ENCODE peak calls at places on chromosomes 3 and 15, in eight cellular contexts. A is breast epithelium, C is adrenal gland, B is suprapubic skin, M is heart right ventricle, D is HCT116, L is mammary epithelial cell, J is heart left ventricle. Z is an unnamed sample.

GRCh38 chr3:150132101-150132749 is 161.5 kb upstream of the PFN2 start:
- DNase-seq in A (no peak), C (no peak), B (no peak), M (no peak), D (no peak), L (no peak), J (no peak), Z (no peak)

GRCh38 chr15:71532994-71533393 is 277.4 kb upstream of the NR2E3 start:
- DNase-seq in A (no peak), C (no peak), B (no peak), M (no peak), D (peak; percentile 10), L (peak; percentile 63), J (no peak), Z (no peak)

GRCh38 chr15:66387176-66388056 is 704 bp downstream of the MAP2K1 start:
- DNase-seq in A (peak; percentile 45), C (peak; percentile 85), B (peak; percentile 87), M (peak; percentile 57), D (no peak), L (peak; percentile 76), J (peak; percentile 84), Z (peak; percentile 70)

GRCh38 chr15:81351651-81352050 is 22.4 kb downstream of the TMC3 start:
- DNase-seq in A (no peak), C (no peak), B (no peak), M (no peak), D (no peak), L (no peak), J (no peak), Z (no peak)

GRCh38 chr15:78312551-78312950 is 13.1 kb upstream of the SKIC8 start:
- DNase-seq in A (no peak), C (no peak), B (no peak), M (no peak), D (no peak), L (no peak), J (no peak), Z (no peak)

GRCh38 chr3:38164136-38164965 is 986 bp upstream of the OXSR1 start:
- DNase-seq in A (no peak), C (peak; percentile 24), B (no peak), M (no peak), D (no peak), L (no peak), J (no peak), Z (peak; percentile 66)

GRCh38 chr3:173138031-173138430 is 3.0 kb downstream of the SPATA16 start:
- DNase-seq in A (no peak), C (no peak), B (no peak), M (no peak), D (no peak), L (no peak), J (no peak), Z (no peak)

GRCh38 chr15:82540984-82541431 is 751 bp upstream of the RPS17 start:
- DNase-seq in A (no peak), C (peak; percentile 29), B (no peak), M (no peak), D (no peak), L (peak; percentile 52), J (no peak), Z (peak; percentile 49)

GRCh38 chr3:45582407-45582806 is 12.1 kb upstream of the LIMD1 start:
- DNase-seq in A (no peak), C (no peak), B (no peak), M (no peak), D (no peak), L (peak; percentile 35), J (no peak), Z (no peak)

GRCh38 chr3:127867986-127868385 is 45.7 kb upstream of the MGLL start:
- DNase-seq in A (no peak), C (no peak), B (no peak), M (no peak), D (no peak), L (peak; percentile 66), J (no peak), Z (no peak)

GRCh38 chr15:85494035-85494793 is 113.8 kb downstream of the AKAP13 start:
- DNase-seq in A (no peak), C (no peak), B (no peak), M (no peak), D (peak; percentile 93), L (peak; percentile 95), J (no peak), Z (peak; percentile 38)

GRCh38 chr15:28932361-28932760 is 46.6 kb downstream of the APBA2 start:
- DNase-seq in A (no peak), C (no peak), B (no peak), M (no peak), D (no peak), L (no peak), J (no peak), Z (no peak)

GRCh38 chr3:141643816-141644215 is 94.3 kb upstream of the RNF7 start:
- DNase-seq in A (peak; percentile 32), C (no peak), B (peak; percentile 11), M (no peak), D (no peak), L (no peak), J (no peak), Z (no peak)

GRCh38 chr3:143849854-143850549 is 1.7 kb upstream of the SLC9A9 start:
- DNase-seq in A (no peak), C (no peak), B (no peak), M (no peak), D (no peak), L (peak; percentile 91), J (no peak), Z (no peak)

GRCh38 chr3:127320529-127321121 is 32.8 kb upstream of the PRR20G start:
- DNase-seq in A (no peak), C (no peak), B (no peak), M (no peak), D (no peak), L (peak; percentile 19), J (no peak), Z (no peak)

GRCh38 chr3:108946292-108947290 is 7.1 kb downstream of the GUCA1C start:
- DNase-seq in A (no peak), C (no peak), B (no peak), M (no peak), D (peak; percentile 15), L (peak; percentile 90), J (no peak), Z (no peak)

GRCh38 chr3:120022729-120023128 is 71.5 kb downstream of the GSK3B start:
- DNase-seq in A (no peak), C (peak; percentile 23), B (no peak), M (no peak), D (no peak), L (no peak), J (no peak), Z (no peak)

GRCh38 chr15:79447060-79447459 is 14.9 kb downstream of the MINAR1 start:
- DNase-seq in A (no peak), C (no peak), B (no peak), M (no peak), D (no peak), L (no peak), J (no peak), Z (no peak)

GRCh38 chr15:79452244-79453051 is 20.3 kb downstream of the MINAR1 start:
- DNase-seq in A (no peak), C (no peak), B (no peak), M (no peak), D (no peak), L (no peak), J (no peak), Z (no peak)

GRCh38 chr15:79453446-79453845 is 21.3 kb downstream of the MINAR1 start:
- DNase-seq in A (no peak), C (no peak), B (no peak), M (no peak), D (no peak), L (no peak), J (no peak), Z (no peak)

GRCh38 chr15:79451361-79451999 is 19.3 kb downstream of the MINAR1 start:
- DNase-seq in A (no peak), C (no peak), B (no peak), M (no peak), D (no peak), L (no peak), J (no peak), Z (no peak)

GRCh38 chr15:79450648-79451047 is 18.5 kb downstream of the MINAR1 start:
- DNase-seq in A (no peak), C (no peak), B (no peak), M (no peak), D (no peak), L (no peak), J (no peak), Z (no peak)
- TF ChIP-seq CTCF in A (no peak), C (no peak), B (no peak), M (no peak), D (peak; percentile 38), L (no peak), J (no peak), Z (no peak)

DNA sequence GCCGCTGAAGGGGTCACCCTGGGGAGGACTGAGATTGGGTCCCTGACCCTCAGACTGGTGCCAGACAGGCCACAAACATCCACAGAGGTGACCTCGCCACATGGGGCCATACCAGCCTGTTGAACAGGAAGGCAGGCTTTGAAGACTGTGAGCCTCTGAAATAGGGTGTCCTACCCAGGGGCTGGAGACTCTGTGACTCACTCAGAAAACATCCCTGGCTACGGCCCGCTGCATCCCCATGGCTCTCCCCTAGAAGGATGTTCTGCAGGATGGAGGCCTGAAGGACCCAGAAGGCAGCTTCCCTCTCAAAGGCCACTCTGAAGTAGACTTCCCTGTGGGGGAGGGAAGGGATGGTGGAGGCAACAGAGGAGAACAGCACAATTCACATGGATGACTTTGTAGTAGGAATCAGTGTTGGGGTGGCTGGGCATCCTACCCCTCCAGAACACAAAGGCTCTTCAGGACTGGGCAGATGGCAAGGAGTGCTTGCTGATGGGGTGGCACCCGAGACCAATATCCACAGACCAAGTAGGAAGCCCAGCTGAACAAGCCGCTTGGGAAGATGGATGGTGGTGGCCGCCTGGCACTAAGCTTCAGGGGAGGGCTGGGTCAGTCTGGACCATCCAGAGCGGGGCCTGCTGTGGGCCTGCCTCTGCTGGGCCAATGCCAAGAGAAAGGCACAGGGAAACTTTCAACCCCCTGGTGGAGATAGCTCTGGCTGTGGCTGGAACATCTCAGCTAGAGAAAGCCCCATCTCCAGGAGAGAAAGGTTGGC is 37.6 kb upstream of the DUSP7 start:
- DNase-seq in A (no peak), C (no peak), B (no peak), M (no peak), D (no peak), L (no peak), J (peak; percentile 45), Z (no peak)
- H3K4me1 ChIP-seq in A (no peaks in the 10 kb centered on the region), C (peaks cover 15% of the 10 kb centered on the region), B (peaks cover 25% of the 10 kb centered on the region), M (peaks cover 41% of the 10 kb centered on the region), D (peaks cover 39% of the 10 kb centered on the region), L (peaks cover 15% of the 10 kb centered on the region), J (peaks cover 36% of the 10 kb centered on the region), Z (no peaks in the 10 kb centered on the region)

DNA sequence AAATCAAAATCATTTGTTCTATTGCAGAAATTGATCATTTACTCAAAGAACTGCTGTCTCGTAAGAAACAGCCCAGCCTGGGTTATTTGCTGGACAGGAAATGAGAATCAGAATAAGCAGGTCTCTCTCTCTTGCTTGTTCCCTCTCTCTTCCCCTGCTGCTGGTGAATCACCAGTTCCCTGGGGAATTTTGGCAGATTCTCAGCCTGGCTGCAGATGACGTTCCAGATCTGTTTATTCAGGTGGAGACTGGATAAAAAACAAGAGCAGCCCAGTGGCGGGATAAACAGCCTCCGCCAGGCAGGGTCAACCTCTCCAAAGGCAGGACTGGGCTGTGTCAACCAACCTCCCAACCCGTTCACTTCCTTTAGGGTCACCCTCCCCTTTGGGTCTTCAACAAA is 72.1 kb downstream of the LRIG1 start:
- DNase-seq in A (peak; percentile 93), C (peak; percentile 86), B (peak; percentile 86), M (peak; percentile 83), D (no peak), L (peak; percentile 93), J (peak; percentile 75), Z (no peak)
- H3K4me3 ChIP-seq in A (no peak overlapping the region), C (no peak overlapping the region), B (no peak overlapping the region), M (no peak overlapping the region), D (no peak overlapping the region), L (no peak overlapping the region), J (no peak overlapping the region), Z (no peak overlapping the region)

GRCh38 chr15:45885801-45886200 is 251.0 kb downstream of the SQOR start:
- DNase-seq in A (no peak), C (no peak), B (no peak), M (no peak), D (no peak), L (no peak), J (no peak), Z (no peak)
- TF ChIP-seq CTCF in A (no peak), C (no peak), B (no peak), M (no peak), D (no peak), L (no peak), J (no peak), Z (no peak)